ENCODE peak calls at places on chromosome 6, in five cellular contexts. Q is WTC11; K is RKO; O is stomach; T is stimulated activated CD4-positive, alpha-beta T cell treated with anti-CD3 and anti-CD28 coated beads, Interleukin-2, amount 100 ng/mL, for 24 hours. G is an unnamed sample.

GRCh38 chr6:47169785-47170685 is 127.9 kb upstream of the ADGRF1 start:
- DNase-seq in Q (no peak), K (no peak), O (no peak), T (no peak), G (no peak)

GRCh38 chr6:43544461-43544860 is 27.6 kb downstream of the POLR1C start:
- DNase-seq in Q (no peak), K (no peak), O (no peak), T (no peak), G (no peak)

GRCh38 chr6:160015778-160016684 is 47.1 kb downstream of the IGF2R start:
- DNase-seq in Q (no peak), K (no peak), O (no peak), T (peak), G (no peak)

GRCh38 chr6:31826793-31827285 is 699 bp upstream of the HSPA1B start:
- DNase-seq in Q (peak), K (peak), O (peak), T (peak), G (peak)

GRCh38 chr6:14706378-14706929 is 539.4 kb upstream of the JARID2 start:
- DNase-seq in Q (no peak), K (peak), O (no peak), T (peak), G (no peak)

GRCh38 chr6:134117409-134117808 is 65.0 kb upstream of the SLC2A12 start:
- DNase-seq in Q (no peak), K (no peak), O (no peak), T (no peak), G (peak)

GRCh38 chr6:117317261-117317660 is 51.9 kb downstream of the VGLL2 start:
- DNase-seq in Q (no peak), K (peak), O (no peak), T (no peak), G (no peak)

GRCh38 chr6:160036331-160036695 is 67.4 kb downstream of the IGF2R start:
- DNase-seq in Q (no peak), K (no peak), O (no peak), T (no peak), G (no peak)

GRCh38 chr6:32627831-32628230 is 9.4 kb upstream of the HLA-DQA1 start:
- DNase-seq in Q (no peak), K (peak), O (peak), T (no peak), G (no peak)

GRCh38 chr6:129709451-129709908 is 497 bp downstream of the ARHGAP18 start:
- DNase-seq in Q (no peak), K (peak), O (peak), T (no peak), G (no peak)

GRCh38 chr6:17965397-17965796 is 22.0 kb downstream of the KIF13A start:
- DNase-seq in Q (no peak), K (peak), O (no peak), T (no peak), G (no peak)

GRCh38 chr6:73798592-73798991 is 102.6 kb downstream of the CD109 start:
- DNase-seq in Q (peak), K (peak), O (no peak), T (no peak), G (no peak)

GRCh38 chr6:15722731-15723130 is 59.9 kb upstream of the DTNBP1 start:
- DNase-seq in Q (no peak), K (no peak), O (no peak), T (no peak), G (no peak)

GRCh38 chr6:73339340-73339739 is 14.7 kb downstream of the DPPA5 start:
- DNase-seq in Q (no peak), K (peak), O (no peak), T (no peak), G (no peak)

GRCh38 chr6:170283212-170284081 is 7.4 kb downstream of the DLL1 start:
- DNase-seq in Q (no peak), K (no peak), O (peak), T (no peak), G (no peak)

GRCh38 chr6:3214898-3215297 is 12.6 kb downstream of the TUBB2B start:
- DNase-seq in Q (no peak), K (no peak), O (no peak), T (no peak), G (no peak)

GRCh38 chr6:53033764-53034163 is 31.4 kb upstream of the FBXO9 start:
- DNase-seq in Q (no peak), K (no peak), O (no peak), T (no peak), G (no peak)